ENCODE peak calls at places on chromosomes 11 and 22, in seven cellular contexts. L is CD4-positive, CD25-positive, alpha-beta regulatory T cell; T is iPS-NIHi11; F is NCI-H1092; B is T follicular helper cell; U is activated CD4-positive, alpha-beta T cell treated with anti-CD3 and anti-CD28 coated beads, Interleukin-2, amount 10 ng/mL, durations not matched to agents 7 days and 5 days; J is kidney epithelial cell. O is an unnamed sample.

GRCh38 chr11:84714316-84714780 is 912.8 kb downstream of the DLG2 start:
- DNase-seq in L (no peak), T (peak), F (peak), B (no peak), U (peak), J (peak), O (no peak)

GRCh38 chr11:74684661-74685060 is 46.6 kb downstream of the CHRDL2 start:
- DNase-seq in L (no peak), T (no peak), F (no peak), B (no peak), U (no peak), J (no peak), O (no peak)

GRCh38 chr22:27810566-27810965 is 9.0 kb upstream of the MN1 start:
- DNase-seq in L (no peak), T (peak), F (peak), B (no peak), U (no peak), J (no peak), O (no peak)

GRCh38 chr11:87878373-87878779 is 296.9 kb downstream of the RAB38 start:
- DNase-seq in L (no peak), T (peak), F (no peak), B (no peak), U (peak), J (peak), O (no peak)

GRCh38 chr11:132992838-132993680 is 539.2 kb downstream of the OPCML start:
- DNase-seq in L (no peak), T (no peak), F (no peak), B (no peak), U (no peak), J (no peak), O (no peak)

GRCh38 chr11:66619080-66619554 is 2.7 kb downstream of the RBM14 start:
- DNase-seq in L (peak), T (no peak), F (no peak), B (peak), U (peak), J (no peak), O (peak)

GRCh38 chr11:76803023-76803422 is 19.9 kb downstream of the TSKU start:
- DNase-seq in L (no peak), T (peak), F (no peak), B (no peak), U (no peak), J (no peak), O (no peak)

GRCh38 chr22:43011079-43011478 is 3.9 kb downstream of the PACSIN2 start:
- DNase-seq in L (no peak), T (no peak), F (no peak), B (no peak), U (no peak), J (no peak), O (no peak)

GRCh38 chr11:107999759-108000455 is 8.8 kb upstream of the CUL5 start:
- DNase-seq in L (no peak), T (peak), F (peak), B (no peak), U (peak), J (peak), O (no peak)

GRCh38 chr11:123509737-123510578 is 79.9 kb downstream of the GRAMD1B start:
- DNase-seq in L (no peak), T (peak), F (peak), B (no peak), U (no peak), J (peak), O (no peak)

GRCh38 chr22:23626286-23626975 is 5.7 kb downstream of the DRICH1 start:
- DNase-seq in L (no peak), T (no peak), F (no peak), B (no peak), U (no peak), J (no peak), O (no peak)

GRCh38 chr22:50730941-50731661 is 6.9 kb upstream of the ACR start:
- DNase-seq in L (no peak), T (peak), F (no peak), B (no peak), U (no peak), J (no peak), O (peak)

GRCh38 chr22:44266811-44267760 is 45.7 kb downstream of the SHISAL1 start:
- DNase-seq in L (no peak), T (no peak), F (no peak), B (no peak), U (no peak), J (no peak), O (no peak)

GRCh38 chr22:40401532-40401931 is 31.1 kb downstream of the SGSM3 start:
- DNase-seq in L (peak), T (no peak), F (no peak), B (peak), U (peak), J (no peak), O (peak)

GRCh38 chr11:76033699-76034098 is 172.6 kb downstream of the WNT11 start:
- DNase-seq in L (no peak), T (no peak), F (no peak), B (no peak), U (no peak), J (no peak), O (no peak)

GRCh38 chr11:43601511-43601910 is 79.0 kb upstream of the HSD17B12 start:
- DNase-seq in L (no peak), T (no peak), F (no peak), B (no peak), U (no peak), J (no peak), O (no peak)

GRCh38 chr11:35623708-35624168 is 5.5 kb downstream of the FJX1 start:
- DNase-seq in L (no peak), T (no peak), F (no peak), B (no peak), U (no peak), J (peak), O (no peak)

GRCh38 chr22:47901911-47902310 is 1139.5 kb downstream of the TBC1D22A start:
- DNase-seq in L (no peak), T (no peak), F (no peak), B (no peak), U (no peak), J (no peak), O (no peak)

GRCh38 chr11:33542921-33543320 is 157.7 kb downstream of the C11orf91 start:
- DNase-seq in L (peak), T (peak), F (peak), B (peak), U (peak), J (no peak), O (peak)

GRCh38 chr11:13682212-13682611 is 13.7 kb downstream of the FAR1 start:
- DNase-seq in L (no peak), T (no peak), F (no peak), B (no peak), U (no peak), J (no peak), O (no peak)

GRCh38 chr11:57244911-57245310 is 7.9 kb upstream of the APLNR start:
- DNase-seq in L (no peak), T (no peak), F (no peak), B (no peak), U (no peak), J (no peak), O (no peak)